ENCODE peak calls at places on chromosomes 6 and 20, in seven cellular contexts. G is uterus, W is GM12891, B is A549, L is H54, P is ovary, O is Peyer's patch. N is an unnamed sample.

GRCh38 chr6:105804436-105804835 is 281.7 kb upstream of the PRDM1 start:
- DNase-seq in G (no peak), W (no peak), B (no peak), L (no peak), P (no peak), O (no peak), N (no peak)

GRCh38 chr6:123925360-123925759 is 121.7 kb downstream of the NKAIN2 start:
- DNase-seq in G (no peak), W (no peak), B (no peak), L (peak), P (no peak), O (no peak), N (no peak)

GRCh38 chr6:8536122-8536521 is 100.8 kb upstream of the SLC35B3 start:
- DNase-seq in G (no peak), W (no peak), B (no peak), L (no peak), P (no peak), O (no peak), N (no peak)

GRCh38 chr6:24522090-24522820 is 27.5 kb downstream of the ALDH5A1 start:
- DNase-seq in G (no peak), W (peak), B (no peak), L (no peak), P (no peak), O (no peak), N (peak)

GRCh38 chr20:58640446-58640845 is 10.6 kb upstream of the STX16 start:
- DNase-seq in G (no peak), W (no peak), B (no peak), L (no peak), P (no peak), O (no peak), N (no peak)

GRCh38 chr20:49615401-49616153 is 47.6 kb upstream of the PTGIS start:
- DNase-seq in G (no peak), W (no peak), B (peak), L (peak), P (no peak), O (peak), N (peak)

GRCh38 chr6:146149770-146150169 is 120.9 kb downstream of the GRM1 start:
- DNase-seq in G (no peak), W (no peak), B (no peak), L (no peak), P (no peak), O (no peak), N (no peak)

GRCh38 chr20:33561981-33562601 is 72.2 kb downstream of the CBFA2T2 start:
- DNase-seq in G (peak), W (no peak), B (peak), L (peak), P (peak), O (peak), N (peak)

GRCh38 chr6:166692723-166693302 is 65.8 kb upstream of the RPS6KA2 start:
- DNase-seq in G (no peak), W (no peak), B (no peak), L (no peak), P (no peak), O (no peak), N (no peak)

GRCh38 chr6:54173084-54173483 is 61.8 kb downstream of the MLIP start:
- DNase-seq in G (no peak), W (no peak), B (no peak), L (no peak), P (no peak), O (no peak), N (no peak)

GRCh38 chr6:145310116-145310515 is 425.2 kb downstream of the EPM2A start:
- DNase-seq in G (no peak), W (no peak), B (no peak), L (no peak), P (no peak), O (no peak), N (no peak)

GRCh38 chr20:60136640-60137411 is 178.6 kb downstream of the CDH26 start:
- DNase-seq in G (no peak), W (no peak), B (no peak), L (no peak), P (no peak), O (no peak), N (no peak)

GRCh38 chr20:47139934-47140333 is 216.6 kb downstream of the ZMYND8 start:
- DNase-seq in G (no peak), W (no peak), B (no peak), L (no peak), P (no peak), O (no peak), N (no peak)

GRCh38 chr6:28005975-28006374 is 48.9 kb downstream of the OR2B6 start:
- DNase-seq in G (no peak), W (no peak), B (no peak), L (no peak), P (no peak), O (no peak), N (no peak)

GRCh38 chr6:154974485-154975149 is 20.5 kb upstream of the TIAM2 start:
- DNase-seq in G (no peak), W (no peak), B (no peak), L (no peak), P (no peak), O (no peak), N (no peak)

GRCh38 chr6:64681416-64682160 is 1025.4 kb downstream of the EYS start:
- DNase-seq in G (no peak), W (no peak), B (no peak), L (no peak), P (no peak), O (no peak), N (no peak)

GRCh38 chr6:91659881-91660280 is 1073.0 kb upstream of the MAP3K7 start:
- DNase-seq in G (no peak), W (no peak), B (no peak), L (no peak), P (no peak), O (no peak), N (no peak)

GRCh38 chr6:1872649-1873131 is 263.0 kb downstream of the FOXC1 start:
- DNase-seq in G (no peak), W (no peak), B (no peak), L (no peak), P (no peak), O (no peak), N (no peak)

GRCh38 chr20:49112596-49113274 is 66.6 kb downstream of the CSE1L start:
- DNase-seq in G (no peak), W (no peak), B (no peak), L (peak), P (no peak), O (no peak), N (no peak)

GRCh38 chr20:2699775-2700413 is 7.3 kb downstream of the EBF4 start:
- DNase-seq in G (no peak), W (no peak), B (no peak), L (no peak), P (no peak), O (no peak), N (no peak)

GRCh38 chr6:166989427-166990034 is 9.7 kb upstream of the CEP43 start:
- DNase-seq in G (no peak), W (no peak), B (no peak), L (no peak), P (no peak), O (no peak), N (peak)

GRCh38 chr20:51800769-51801219 is 1.5 kb downstream of the SALL4 start:
- DNase-seq in G (no peak), W (no peak), B (peak), L (no peak), P (no peak), O (no peak), N (peak)

GRCh38 chr6:63805808-63806572 is 170.4 kb downstream of the PHF3 start:
- DNase-seq in G (no peak), W (no peak), B (peak), L (no peak), P (no peak), O (no peak), N (no peak)

GRCh38 chr6:31340228-31340627 is 16.8 kb downstream of the HLA-B start:
- DNase-seq in G (no peak), W (no peak), B (no peak), L (no peak), P (no peak), O (no peak), N (no peak)

GRCh38 chr6:109073344-109074235 is 21.1 kb downstream of the SESN1 start:
- DNase-seq in G (peak), W (no peak), B (peak), L (no peak), P (no peak), O (no peak), N (peak)

GRCh38 chr20:51417745-51418529 is 124.6 kb downstream of the NFATC2 start:
- DNase-seq in G (no peak), W (no peak), B (no peak), L (no peak), P (no peak), O (no peak), N (no peak)

GRCh38 chr20:63538204-63539091 is 1.3 kb upstream of the PTK6 start:
- DNase-seq in G (no peak), W (no peak), B (peak), L (peak), P (no peak), O (peak), N (no peak)

GRCh38 chr6:151148111-151148510 is 91.7 kb upstream of the AKAP12 start:
- DNase-seq in G (no peak), W (no peak), B (no peak), L (no peak), P (no peak), O (no peak), N (no peak)

DNA sequence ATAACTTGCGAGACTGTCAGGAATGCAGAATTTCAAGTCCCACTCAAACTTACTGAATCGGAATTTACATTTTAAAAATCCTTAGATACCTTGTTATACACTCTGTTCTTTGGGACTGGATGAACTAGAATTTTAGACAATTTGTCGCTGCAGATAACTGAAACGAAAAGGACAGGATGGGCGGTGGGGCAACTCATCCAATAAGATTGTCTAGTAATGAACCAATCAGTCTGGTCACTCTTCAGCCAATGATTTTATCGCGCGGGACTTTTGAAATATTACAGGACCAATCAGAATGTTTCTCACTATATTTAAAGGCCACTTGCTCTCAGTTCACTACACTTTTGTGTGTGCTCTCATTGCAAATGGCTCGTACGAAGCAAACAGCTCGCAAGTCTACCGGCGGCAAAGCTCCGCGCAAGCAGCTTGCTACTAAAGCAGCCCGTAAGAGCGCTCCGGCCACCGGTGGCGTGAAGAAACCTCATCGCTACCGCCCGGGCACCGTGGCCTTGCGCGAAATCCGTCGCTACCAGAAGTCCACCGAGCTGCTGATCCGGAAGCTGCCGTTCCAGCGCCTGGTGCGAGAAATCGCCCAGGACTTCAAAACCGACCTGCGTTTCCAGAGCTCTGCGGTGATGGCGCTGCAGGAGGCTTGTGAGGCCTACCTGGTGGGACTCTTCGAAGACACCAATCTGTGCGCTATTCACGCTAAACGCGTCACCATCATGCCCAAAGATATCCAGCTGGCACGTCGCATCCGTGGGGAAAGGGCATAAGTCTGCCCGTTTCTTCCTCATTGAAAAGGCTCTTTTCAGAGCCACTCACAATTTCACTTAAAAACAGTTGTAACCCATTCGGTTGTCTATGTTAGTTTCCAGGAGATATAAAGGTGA is 41.9 kb upstream of the HFE start:
- DNase-seq in G (peak), W (no peak), B (peak), L (no peak), P (peak), O (peak), N (peak)
- TF ChIP-seq POLR2A in G (peak), W (peak), B (peak), L (peak), P (peak), O (peak), N (peak)

DNA sequence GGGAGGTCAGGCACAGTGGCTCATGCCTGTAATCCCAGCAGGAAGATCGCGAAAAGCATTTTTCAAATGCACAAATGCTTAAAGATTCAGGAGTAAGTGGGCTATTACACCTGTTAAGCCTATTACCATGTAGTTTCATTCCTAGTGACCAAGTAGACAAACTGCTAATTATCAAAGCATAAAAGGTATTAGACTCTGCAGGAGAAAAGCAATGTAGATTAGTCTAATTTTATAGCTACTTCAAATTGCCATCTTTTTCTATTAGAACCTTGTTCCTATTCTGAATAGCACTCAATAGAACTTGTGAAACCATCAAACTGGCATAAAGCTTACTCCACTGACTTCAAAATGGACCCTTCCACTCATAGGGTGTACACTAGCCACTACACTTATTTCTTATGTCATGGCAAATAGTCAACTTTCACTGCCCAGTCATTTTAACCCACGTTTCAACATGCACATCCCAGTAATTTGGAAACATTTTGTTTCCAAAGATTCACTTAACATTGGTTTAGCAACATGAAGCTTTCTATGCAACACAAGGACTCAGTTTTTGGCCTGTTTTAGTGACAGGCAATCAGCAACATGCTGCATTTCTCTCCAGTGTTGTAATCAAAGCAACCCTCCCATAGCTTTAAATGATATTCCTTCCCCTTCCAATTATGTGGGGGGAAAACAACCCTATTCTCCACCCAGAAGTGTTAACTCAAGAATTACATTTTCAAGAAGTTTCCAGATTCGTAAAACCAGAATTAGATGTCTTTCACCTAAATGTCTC is 3.9 kb downstream of the EEF1A1 start:
- DNase-seq in G (no peak), W (no peak), B (no peak), L (no peak), P (no peak), O (no peak), N (peak)
- TF ChIP-seq POLR2A in G (no peak), W (peak), B (no peak), L (no peak), P (no peak), O (peak), N (peak)

GRCh38 chr6:29628419-29629281 is 4.3 kb downstream of the GABBR1 start:
- DNase-seq in G (peak), W (peak), B (peak), L (peak), P (peak), O (peak), N (peak)
- TF ChIP-seq POLR2A in G (peak), W (no peak), B (no peak), L (no peak), P (peak), O (no peak), N (no peak)

GRCh38 chr6:43060034-43060754 is 763 bp downstream of the KLC4 start:
- DNase-seq in G (no peak), W (no peak), B (peak), L (peak), P (no peak), O (peak), N (peak)

GRCh38 chr6:43058511-43058910 is 723 bp downstream of the MRPL2 start:
- DNase-seq in G (no peak), W (no peak), B (no peak), L (no peak), P (no peak), O (no peak), N (peak)

GRCh38 chr6:43060755-43061633 is 1.6 kb downstream of the KLC4 start:
- DNase-seq in G (no peak), W (no peak), B (no peak), L (no peak), P (no peak), O (no peak), N (no peak)

GRCh38 chr6:43061861-43062260 is 2.4 kb downstream of the KLC4 start:
- DNase-seq in G (no peak), W (no peak), B (no peak), L (peak), P (no peak), O (no peak), N (no peak)

DNA sequence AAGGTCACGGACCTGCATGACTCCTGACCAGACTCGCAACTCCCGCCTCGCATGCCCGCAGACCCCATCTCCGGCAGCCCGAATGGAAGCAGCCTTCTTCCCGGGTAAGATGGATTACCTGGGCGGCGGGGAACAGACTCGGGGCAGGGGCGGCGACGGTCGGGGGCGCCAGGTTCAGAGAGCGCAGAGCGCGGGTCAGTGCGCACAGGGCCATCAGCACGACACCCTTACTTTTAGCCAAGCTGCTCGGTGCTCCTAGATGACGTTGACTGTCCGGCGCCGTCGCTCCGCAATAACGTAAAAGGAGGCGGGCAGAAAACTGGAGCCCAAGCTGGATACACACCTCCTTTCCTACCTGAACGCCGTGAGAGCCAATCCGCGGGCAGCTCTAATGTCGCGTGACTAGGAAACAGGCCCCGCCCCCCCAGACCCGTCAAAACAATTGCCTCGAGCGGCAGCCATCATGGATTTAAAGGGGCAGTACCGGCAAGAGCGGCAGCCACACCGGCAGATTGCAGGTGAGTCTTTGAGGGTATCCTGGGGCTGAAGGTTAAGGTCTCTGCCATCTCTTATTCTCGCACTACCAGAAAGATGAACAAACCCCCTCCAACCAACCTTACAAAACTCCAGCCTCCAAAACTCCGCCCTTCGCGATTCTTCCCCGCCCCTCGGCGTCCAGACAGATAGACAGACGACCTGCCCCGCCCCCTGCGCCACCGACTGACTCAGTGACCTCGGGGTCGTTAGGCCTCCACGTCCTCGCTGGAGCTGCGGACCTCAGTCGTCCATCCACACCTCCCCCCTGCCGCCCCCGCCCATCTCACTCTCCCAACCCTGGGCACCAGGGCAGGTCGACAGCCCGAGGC is at the start of the genes KLC4 and MRPL2:
- DNase-seq in G (peak), W (peak), B (peak), L (peak), P (peak), O (peak), N (peak)
- TF ChIP-seq POLR2A in G (peak), W (peak), B (peak), L (peak), P (peak), O (peak), N (peak)

DNA sequence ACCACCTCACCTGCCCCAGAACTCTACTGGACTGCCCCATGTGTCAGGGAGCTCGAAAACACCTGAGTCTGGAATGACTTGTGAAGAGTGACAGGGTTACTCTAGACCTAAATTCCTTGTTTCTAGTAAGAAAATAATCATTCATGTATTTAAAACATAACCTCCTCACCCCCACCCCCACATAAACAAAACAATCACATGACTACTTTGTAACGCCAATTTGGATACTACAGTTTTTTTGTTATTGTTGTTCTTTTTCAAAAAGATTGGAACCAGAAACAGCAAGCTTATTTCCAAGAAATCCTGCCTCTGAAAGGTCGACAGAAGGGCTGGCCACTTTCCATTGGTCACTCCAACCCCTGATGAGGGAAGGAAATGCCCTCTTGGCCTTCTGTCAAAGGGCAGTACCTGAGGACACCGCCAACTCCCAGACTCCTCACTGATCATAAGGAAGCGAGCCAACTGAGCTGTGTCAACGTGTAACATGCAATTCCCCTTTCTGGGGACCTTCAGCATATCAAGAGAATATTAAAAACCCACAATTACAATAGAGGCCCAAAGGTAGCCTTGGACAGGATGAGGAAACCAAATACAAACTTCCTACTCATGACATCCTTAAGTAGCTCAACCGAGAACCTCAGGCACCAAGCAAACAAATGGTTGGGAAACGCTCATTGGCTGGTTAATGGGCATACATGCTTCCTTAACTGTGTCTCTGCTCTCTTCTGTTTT is 2.6 kb downstream of the MCUR1 start:
- DNase-seq in G (no peak), W (no peak), B (no peak), L (no peak), P (peak), O (peak), N (no peak)
- TF ChIP-seq POLR2A in G (no peak), W (no peak), B (no peak), L (no peak), P (no peak), O (peak), N (no peak)

GRCh38 chr6:18165746-18166145 is 10.5 kb downstream of the KDM1B start:
- DNase-seq in G (no peak), W (no peak), B (no peak), L (no peak), P (no peak), O (no peak), N (no peak)
- TF ChIP-seq POLR2A in G (no peak), W (no peak), B (no peak), L (no peak), P (no peak), O (no peak), N (no peak)